ENCODE peak calls at places on chromosomes 4 and X, in seven cellular contexts. One of them, this sample, is unnamed. For H3K27me3, the result is how much of the 10 kb centered on the place peaks cover.

GRCh38 chr4:155392486-155393184 is 15.9 kb upstream of the MAP9 start:
- DNase-seq in brain microvascular endothelial cell: peak
- DNase-seq in heart right ventricle: no peak
- DNase-seq in mammary epithelial cell: peak
- DNase-seq in stomach: no peak
- DNase-seq in SK-N-SH: no peak
- DNase-seq in breast epithelium: no peak
- DNase-seq in this sample: no peak

GRCh38 chr4:143294710-143295109 is 42.0 kb upstream of the GAB1 start:
- DNase-seq in brain microvascular endothelial cell: no peak
- DNase-seq in heart right ventricle: no peak
- DNase-seq in mammary epithelial cell: no peak
- DNase-seq in stomach: no peak
- DNase-seq in SK-N-SH: no peak
- DNase-seq in breast epithelium: no peak
- DNase-seq in this sample: no peak

GRCh38 chr4:170849969-170850368 is 760.2 kb upstream of the AADAT start:
- DNase-seq in brain microvascular endothelial cell: no peak
- DNase-seq in heart right ventricle: no peak
- DNase-seq in mammary epithelial cell: no peak
- DNase-seq in stomach: no peak
- DNase-seq in SK-N-SH: no peak
- DNase-seq in breast epithelium: no peak
- DNase-seq in this sample: no peak

GRCh38 chr4:139901516-139902327 is 236.1 kb downstream of the MGST2 start:
- DNase-seq in brain microvascular endothelial cell: no peak
- DNase-seq in heart right ventricle: no peak
- DNase-seq in mammary epithelial cell: peak
- DNase-seq in stomach: no peak
- DNase-seq in SK-N-SH: peak
- DNase-seq in breast epithelium: no peak
- DNase-seq in this sample: no peak

GRCh38 chr4:91257721-91258120 is 1046.0 kb upstream of the GRID2 start:
- DNase-seq in brain microvascular endothelial cell: no peak
- DNase-seq in heart right ventricle: no peak
- DNase-seq in mammary epithelial cell: no peak
- DNase-seq in stomach: no peak
- DNase-seq in SK-N-SH: no peak
- DNase-seq in breast epithelium: no peak
- DNase-seq in this sample: no peak

GRCh38 chr4:3637326-3638016 is 105.2 kb upstream of the LRPAP1 start:
- DNase-seq in brain microvascular endothelial cell: no peak
- DNase-seq in heart right ventricle: no peak
- DNase-seq in mammary epithelial cell: no peak
- DNase-seq in stomach: no peak
- DNase-seq in SK-N-SH: no peak
- DNase-seq in breast epithelium: no peak
- DNase-seq in this sample: no peak

GRCh38 chrX:63747331-63747730 is 37.7 kb downstream of the ARHGEF9 start:
- DNase-seq in brain microvascular endothelial cell: peak
- DNase-seq in heart right ventricle: no peak
- DNase-seq in mammary epithelial cell: peak
- DNase-seq in stomach: no peak
- DNase-seq in SK-N-SH: no peak
- DNase-seq in breast epithelium: no peak
- DNase-seq in this sample: no peak

GRCh38 chrX:10618911-10619310 is 1.5 kb downstream of the MID1 start:
- DNase-seq in brain microvascular endothelial cell: no peak
- DNase-seq in heart right ventricle: no peak
- DNase-seq in mammary epithelial cell: no peak
- DNase-seq in stomach: no peak
- DNase-seq in SK-N-SH: no peak
- DNase-seq in breast epithelium: no peak
- DNase-seq in this sample: no peak

GRCh38 chr4:66855956-66856355 is 689.3 kb downstream of the CENPC start:
- DNase-seq in brain microvascular endothelial cell: peak
- DNase-seq in heart right ventricle: no peak
- DNase-seq in mammary epithelial cell: no peak
- DNase-seq in stomach: no peak
- DNase-seq in SK-N-SH: no peak
- DNase-seq in breast epithelium: no peak
- DNase-seq in this sample: no peak

GRCh38 chr4:165799384-165799815 is 73.6 kb upstream of the TLL1 start:
- DNase-seq in brain microvascular endothelial cell: no peak
- DNase-seq in heart right ventricle: no peak
- DNase-seq in mammary epithelial cell: no peak
- DNase-seq in stomach: no peak
- DNase-seq in SK-N-SH: no peak
- DNase-seq in breast epithelium: no peak
- DNase-seq in this sample: no peak

GRCh38 chr4:56871357-56871993 is 36.2 kb upstream of the REST start:
- DNase-seq in brain microvascular endothelial cell: no peak
- DNase-seq in heart right ventricle: no peak
- DNase-seq in mammary epithelial cell: no peak
- DNase-seq in stomach: no peak
- DNase-seq in SK-N-SH: peak
- DNase-seq in breast epithelium: no peak
- DNase-seq in this sample: no peak

GRCh38 chr4:25075129-25075528 is 44.4 kb upstream of the LGI2 start:
- DNase-seq in brain microvascular endothelial cell: no peak
- DNase-seq in heart right ventricle: no peak
- DNase-seq in mammary epithelial cell: no peak
- DNase-seq in stomach: no peak
- DNase-seq in SK-N-SH: no peak
- DNase-seq in breast epithelium: no peak
- DNase-seq in this sample: no peak

GRCh38 chrX:104137496-104137895 is 19.3 kb downstream of the SLC25A53 start:
- DNase-seq in brain microvascular endothelial cell: peak
- DNase-seq in heart right ventricle: no peak
- DNase-seq in mammary epithelial cell: no peak
- DNase-seq in stomach: no peak
- DNase-seq in SK-N-SH: no peak
- DNase-seq in breast epithelium: no peak
- DNase-seq in this sample: no peak

GRCh38 chr4:107006218-107006617 is 29.9 kb downstream of the DKK2 start:
- DNase-seq in brain microvascular endothelial cell: no peak
- DNase-seq in heart right ventricle: no peak
- DNase-seq in mammary epithelial cell: no peak
- DNase-seq in stomach: no peak
- DNase-seq in SK-N-SH: no peak
- DNase-seq in breast epithelium: no peak
- DNase-seq in this sample: no peak

GRCh38 chr4:133147922-133148689 is 988 bp upstream of the PCDH10 start:
- DNase-seq in brain microvascular endothelial cell: peak
- DNase-seq in heart right ventricle: peak
- DNase-seq in mammary epithelial cell: no peak
- DNase-seq in stomach: no peak
- DNase-seq in SK-N-SH: peak
- DNase-seq in breast epithelium: no peak
- DNase-seq in this sample: no peak

GRCh38 chrX:926991-927390 is 285.5 kb downstream of the CRLF2 start:
- DNase-seq in brain microvascular endothelial cell: no peak
- DNase-seq in heart right ventricle: no peak
- DNase-seq in mammary epithelial cell: no peak
- DNase-seq in stomach: no peak
- DNase-seq in SK-N-SH: no peak
- DNase-seq in breast epithelium: no peak
- DNase-seq in this sample: no peak

GRCh38 chrX:48695524-48695875 is 1.0 kb upstream of the SUV39H1 start:
- DNase-seq in brain microvascular endothelial cell: no peak
- DNase-seq in heart right ventricle: no peak
- DNase-seq in mammary epithelial cell: peak
- DNase-seq in stomach: no peak
- DNase-seq in SK-N-SH: no peak
- DNase-seq in breast epithelium: no peak
- DNase-seq in this sample: no peak

GRCh38 chr4:124278477-124278876 is 434.1 kb downstream of the ANKRD50 start:
- DNase-seq in brain microvascular endothelial cell: peak
- DNase-seq in heart right ventricle: no peak
- DNase-seq in mammary epithelial cell: peak
- DNase-seq in stomach: no peak
- DNase-seq in SK-N-SH: peak
- DNase-seq in breast epithelium: no peak
- DNase-seq in this sample: no peak

GRCh38 chr4:2944091-2944482 is 19.1 kb downstream of the NOP14 start:
- DNase-seq in brain microvascular endothelial cell: no peak
- DNase-seq in heart right ventricle: no peak
- DNase-seq in mammary epithelial cell: no peak
- DNase-seq in stomach: no peak
- DNase-seq in SK-N-SH: no peak
- DNase-seq in breast epithelium: no peak
- DNase-seq in this sample: no peak

GRCh38 chr4:54556081-54556480 is 101.7 kb upstream of the KIT start:
- DNase-seq in brain microvascular endothelial cell: no peak
- DNase-seq in heart right ventricle: no peak
- DNase-seq in mammary epithelial cell: no peak
- DNase-seq in stomach: no peak
- DNase-seq in SK-N-SH: no peak
- DNase-seq in breast epithelium: no peak
- DNase-seq in this sample: no peak

GRCh38 chrX:66021407-66021757 is 18.5 kb downstream of the VSIG4 start:
- DNase-seq in brain microvascular endothelial cell: no peak
- DNase-seq in heart right ventricle: no peak
- DNase-seq in mammary epithelial cell: no peak
- DNase-seq in stomach: no peak
- DNase-seq in SK-N-SH: no peak
- DNase-seq in breast epithelium: no peak
- DNase-seq in this sample: no peak

GRCh38 chrX:154541896-154542722 is 4.5 kb downstream of the G6PD start:
- DNase-seq in brain microvascular endothelial cell: peak
- DNase-seq in heart right ventricle: peak
- DNase-seq in mammary epithelial cell: peak
- DNase-seq in stomach: peak
- DNase-seq in SK-N-SH: no peak
- DNase-seq in breast epithelium: peak
- DNase-seq in this sample: peak

GRCh38 chr4:4875147-4875546 is 15.7 kb downstream of the MSX1 start:
- DNase-seq in brain microvascular endothelial cell: no peak
- DNase-seq in heart right ventricle: no peak
- DNase-seq in mammary epithelial cell: no peak
- DNase-seq in stomach: no peak
- DNase-seq in SK-N-SH: no peak
- DNase-seq in breast epithelium: no peak
- DNase-seq in this sample: no peak

GRCh38 chrX:44906041-44906440 is 33.1 kb downstream of the KDM6A start:
- DNase-seq in brain microvascular endothelial cell: no peak
- DNase-seq in heart right ventricle: no peak
- DNase-seq in mammary epithelial cell: no peak
- DNase-seq in stomach: no peak
- DNase-seq in SK-N-SH: no peak
- DNase-seq in breast epithelium: no peak
- DNase-seq in this sample: no peak
- H3K27ac ChIP-seq in brain microvascular endothelial cell: no peak
- H3K27ac ChIP-seq in heart right ventricle: no peak
- H3K27ac ChIP-seq in mammary epithelial cell: no peak
- H3K27ac ChIP-seq in stomach: no peak
- H3K27ac ChIP-seq in SK-N-SH: no peak
- H3K27ac ChIP-seq in breast epithelium: no peak
- H3K27ac ChIP-seq in this sample: no peak

GRCh38 chrX:56802921-56803848 is 74.1 kb downstream of the NBDY start:
- DNase-seq in brain microvascular endothelial cell: peak
- DNase-seq in heart right ventricle: peak
- DNase-seq in mammary epithelial cell: peak
- DNase-seq in stomach: peak
- DNase-seq in SK-N-SH: peak
- DNase-seq in breast epithelium: peak
- DNase-seq in this sample: peak
- TF ChIP-seq CTCF in brain microvascular endothelial cell: peak
- TF ChIP-seq CTCF in heart right ventricle: peak
- TF ChIP-seq CTCF in mammary epithelial cell: peak
- TF ChIP-seq CTCF in stomach: peak
- TF ChIP-seq CTCF in SK-N-SH: peak
- TF ChIP-seq CTCF in breast epithelium: peak
- TF ChIP-seq CTCF in this sample: peak

GRCh38 chr4:82786794-82787193 is 11.8 kb downstream of the SCD5 start:
- DNase-seq in brain microvascular endothelial cell: no peak
- DNase-seq in heart right ventricle: no peak
- DNase-seq in mammary epithelial cell: no peak
- DNase-seq in stomach: no peak
- DNase-seq in SK-N-SH: no peak
- DNase-seq in breast epithelium: no peak
- DNase-seq in this sample: no peak

GRCh38 chr4:82789377-82789776 is 9.2 kb downstream of the SCD5 start:
- DNase-seq in brain microvascular endothelial cell: no peak
- DNase-seq in heart right ventricle: no peak
- DNase-seq in mammary epithelial cell: no peak
- DNase-seq in stomach: no peak
- DNase-seq in SK-N-SH: no peak
- DNase-seq in breast epithelium: no peak
- DNase-seq in this sample: no peak

GRCh38 chr4:82785248-82786003 is 13.2 kb downstream of the SCD5 start:
- DNase-seq in brain microvascular endothelial cell: peak
- DNase-seq in heart right ventricle: no peak
- DNase-seq in mammary epithelial cell: peak
- DNase-seq in stomach: no peak
- DNase-seq in SK-N-SH: no peak
- DNase-seq in breast epithelium: no peak
- DNase-seq in this sample: no peak

GRCh38 chr4:82786004-82786400 is 12.6 kb downstream of the SCD5 start:
- DNase-seq in brain microvascular endothelial cell: no peak
- DNase-seq in heart right ventricle: no peak
- DNase-seq in mammary epithelial cell: no peak
- DNase-seq in stomach: no peak
- DNase-seq in SK-N-SH: no peak
- DNase-seq in breast epithelium: no peak
- DNase-seq in this sample: no peak

DNA sequence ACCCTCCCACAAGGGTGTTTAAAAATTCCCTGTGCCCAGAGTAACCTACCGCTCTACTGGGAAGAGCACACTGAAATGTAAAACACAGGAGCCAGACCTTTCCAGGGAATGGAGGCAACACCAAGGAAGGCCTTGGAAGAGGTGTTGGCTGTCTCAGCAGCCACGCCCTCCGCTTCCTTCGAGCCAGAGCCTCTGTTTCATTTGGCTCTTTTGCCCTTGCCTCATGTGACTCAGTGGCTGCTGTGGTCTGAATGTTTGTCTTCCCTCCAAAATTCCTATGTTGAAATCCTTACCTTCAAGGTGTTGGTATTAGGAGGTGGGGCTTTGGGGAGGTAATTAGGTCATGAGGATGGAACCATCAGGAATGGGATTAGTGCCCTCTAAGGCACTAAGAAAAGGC is 11.3 kb downstream of the SCD5 start:
- DNase-seq in brain microvascular endothelial cell: no peak
- DNase-seq in heart right ventricle: no peak
- DNase-seq in mammary epithelial cell: peak
- DNase-seq in stomach: no peak
- DNase-seq in SK-N-SH: no peak
- DNase-seq in breast epithelium: no peak
- DNase-seq in this sample: no peak
- H3K27me3 ChIP-seq in brain microvascular endothelial cell: under half
- H3K27me3 ChIP-seq in heart right ventricle: under half
- H3K27me3 ChIP-seq in mammary epithelial cell: under half
- H3K27me3 ChIP-seq in stomach: under half
- H3K27me3 ChIP-seq in SK-N-SH: under half
- H3K27me3 ChIP-seq in breast epithelium: under half
- H3K27me3 ChIP-seq in this sample: under half

DNA sequence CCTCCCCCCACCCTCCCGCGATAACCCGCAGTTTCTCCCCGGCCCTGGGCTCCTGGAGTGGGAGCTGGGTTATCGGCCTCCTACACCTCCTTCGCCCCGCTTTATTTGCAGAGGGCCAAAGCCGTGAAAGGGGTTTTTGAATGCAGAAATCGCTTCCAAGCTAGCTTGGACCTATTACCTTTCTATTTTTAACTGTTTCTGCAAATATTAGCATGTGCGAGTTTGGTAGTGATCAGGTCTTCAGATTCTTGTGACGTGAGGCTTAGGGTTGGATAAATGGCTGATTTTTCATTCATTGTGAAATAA is 1.3 kb downstream of the USP9X start:
- DNase-seq in brain microvascular endothelial cell: no peak
- DNase-seq in heart right ventricle: no peak
- DNase-seq in mammary epithelial cell: no peak
- DNase-seq in stomach: no peak
- DNase-seq in SK-N-SH: no peak
- DNase-seq in breast epithelium: no peak
- DNase-seq in this sample: no peak
- H3K27ac ChIP-seq in brain microvascular endothelial cell: peak
- H3K27ac ChIP-seq in heart right ventricle: peak
- H3K27ac ChIP-seq in mammary epithelial cell: peak
- H3K27ac ChIP-seq in stomach: peak
- H3K27ac ChIP-seq in SK-N-SH: peak
- H3K27ac ChIP-seq in breast epithelium: peak
- H3K27ac ChIP-seq in this sample: peak